ENCODE peak calls at places on chromosomes 11 and 22, in six cellular contexts. One of them, this sample, is unnamed.
A peak's percentile ranks its signal among the peaks of the same experiment; 100 is the strongest.

GRCh38 chr11:43504316-43504950 is 145.7 kb downstream of the TTC17 start:
- DNase-seq in GM10248: peak; percentile 51
- DNase-seq in activated naive CD8-positive, alpha-beta T cell treated with anti-CD3 and anti-CD28 coated beads for 36 hours: no peak
- DNase-seq in RWPE1: peak; percentile 51
- DNase-seq in GM20000: peak; percentile 51
- DNase-seq in adipocyte: peak; percentile 20
- DNase-seq in this sample: no peak

GRCh38 chr11:15547685-15548084 is 433.0 kb downstream of the INSC start:
- DNase-seq in GM10248: no peak
- DNase-seq in activated naive CD8-positive, alpha-beta T cell treated with anti-CD3 and anti-CD28 coated beads for 36 hours: no peak
- DNase-seq in RWPE1: no peak
- DNase-seq in GM20000: no peak
- DNase-seq in adipocyte: no peak
- DNase-seq in this sample: no peak

GRCh38 chr22:23686416-23687024 is 4.3 kb upstream of the RGL4 start:
- DNase-seq in GM10248: no peak
- DNase-seq in activated naive CD8-positive, alpha-beta T cell treated with anti-CD3 and anti-CD28 coated beads for 36 hours: no peak
- DNase-seq in RWPE1: no peak
- DNase-seq in GM20000: no peak
- DNase-seq in adipocyte: no peak
- DNase-seq in this sample: no peak

GRCh38 chr22:37095113-37095512 is 14.4 kb downstream of the TMPRSS6 start:
- DNase-seq in GM10248: no peak
- DNase-seq in activated naive CD8-positive, alpha-beta T cell treated with anti-CD3 and anti-CD28 coated beads for 36 hours: peak; percentile 63
- DNase-seq in RWPE1: no peak
- DNase-seq in GM20000: no peak
- DNase-seq in adipocyte: no peak
- DNase-seq in this sample: no peak

GRCh38 chr11:96543177-96543576 is 153.4 kb downstream of the JRKL start:
- DNase-seq in GM10248: no peak
- DNase-seq in activated naive CD8-positive, alpha-beta T cell treated with anti-CD3 and anti-CD28 coated beads for 36 hours: no peak
- DNase-seq in RWPE1: no peak
- DNase-seq in GM20000: no peak
- DNase-seq in adipocyte: no peak
- DNase-seq in this sample: no peak

GRCh38 chr11:115761348-115761747 is 257.1 kb upstream of the CADM1 start:
- DNase-seq in GM10248: no peak
- DNase-seq in activated naive CD8-positive, alpha-beta T cell treated with anti-CD3 and anti-CD28 coated beads for 36 hours: no peak
- DNase-seq in RWPE1: no peak
- DNase-seq in GM20000: no peak
- DNase-seq in adipocyte: no peak
- DNase-seq in this sample: no peak

GRCh38 chr22:44131989-44132685 is 48.6 kb upstream of the PARVG start:
- DNase-seq in GM10248: no peak
- DNase-seq in activated naive CD8-positive, alpha-beta T cell treated with anti-CD3 and anti-CD28 coated beads for 36 hours: no peak
- DNase-seq in RWPE1: no peak
- DNase-seq in GM20000: no peak
- DNase-seq in adipocyte: no peak
- DNase-seq in this sample: no peak

GRCh38 chr11:78203184-78203583 is 14.5 kb downstream of the USP35 start:
- DNase-seq in GM10248: no peak
- DNase-seq in activated naive CD8-positive, alpha-beta T cell treated with anti-CD3 and anti-CD28 coated beads for 36 hours: no peak
- DNase-seq in RWPE1: no peak
- DNase-seq in GM20000: no peak
- DNase-seq in adipocyte: no peak
- DNase-seq in this sample: no peak

GRCh38 chr11:1825039-1825740 is 9.6 kb upstream of the SYT8 start:
- DNase-seq in GM10248: peak; percentile 78
- DNase-seq in activated naive CD8-positive, alpha-beta T cell treated with anti-CD3 and anti-CD28 coated beads for 36 hours: no peak
- DNase-seq in RWPE1: no peak
- DNase-seq in GM20000: peak; percentile 77
- DNase-seq in adipocyte: no peak
- DNase-seq in this sample: peak; percentile 47

GRCh38 chr11:91261513-91261912 is 963.1 kb upstream of the FAT3 start:
- DNase-seq in GM10248: no peak
- DNase-seq in activated naive CD8-positive, alpha-beta T cell treated with anti-CD3 and anti-CD28 coated beads for 36 hours: no peak
- DNase-seq in RWPE1: no peak
- DNase-seq in GM20000: no peak
- DNase-seq in adipocyte: no peak
- DNase-seq in this sample: no peak

GRCh38 chr22:39151329-39151975 is 1.0 kb downstream of the CBX7 start:
- DNase-seq in GM10248: no peak
- DNase-seq in activated naive CD8-positive, alpha-beta T cell treated with anti-CD3 and anti-CD28 coated beads for 36 hours: no peak
- DNase-seq in RWPE1: no peak
- DNase-seq in GM20000: no peak
- DNase-seq in adipocyte: no peak
- DNase-seq in this sample: no peak

GRCh38 chr11:66841861-66842260 is 1.4 kb upstream of the RCE1 start:
- DNase-seq in GM10248: no peak
- DNase-seq in activated naive CD8-positive, alpha-beta T cell treated with anti-CD3 and anti-CD28 coated beads for 36 hours: no peak
- DNase-seq in RWPE1: no peak
- DNase-seq in GM20000: no peak
- DNase-seq in adipocyte: no peak
- DNase-seq in this sample: no peak

GRCh38 chr22:46150615-46151423 is 493 bp downstream of the PPARA start:
- DNase-seq in GM10248: peak; percentile 74
- DNase-seq in activated naive CD8-positive, alpha-beta T cell treated with anti-CD3 and anti-CD28 coated beads for 36 hours: peak; percentile 69
- DNase-seq in RWPE1: no peak
- DNase-seq in GM20000: peak; percentile 85
- DNase-seq in adipocyte: peak; percentile 57
- DNase-seq in this sample: peak; percentile 56

GRCh38 chr11:56890584-56891305 is 98.0 kb upstream of the OR5AK2 start:
- DNase-seq in GM10248: no peak
- DNase-seq in activated naive CD8-positive, alpha-beta T cell treated with anti-CD3 and anti-CD28 coated beads for 36 hours: no peak
- DNase-seq in RWPE1: no peak
- DNase-seq in GM20000: no peak
- DNase-seq in adipocyte: no peak
- DNase-seq in this sample: no peak

GRCh38 chr11:101612481-101612880 is 28.7 kb upstream of the TRPC6 start:
- DNase-seq in GM10248: no peak
- DNase-seq in activated naive CD8-positive, alpha-beta T cell treated with anti-CD3 and anti-CD28 coated beads for 36 hours: no peak
- DNase-seq in RWPE1: no peak
- DNase-seq in GM20000: no peak
- DNase-seq in adipocyte: no peak
- DNase-seq in this sample: no peak

GRCh38 chr11:30171661-30172060 is 59.2 kb upstream of the FSHB start:
- DNase-seq in GM10248: no peak
- DNase-seq in activated naive CD8-positive, alpha-beta T cell treated with anti-CD3 and anti-CD28 coated beads for 36 hours: no peak
- DNase-seq in RWPE1: no peak
- DNase-seq in GM20000: no peak
- DNase-seq in adipocyte: no peak
- DNase-seq in this sample: no peak

GRCh38 chr11:235180-235997 is 753 bp downstream of the SIRT3 start:
- DNase-seq in GM10248: no peak
- DNase-seq in activated naive CD8-positive, alpha-beta T cell treated with anti-CD3 and anti-CD28 coated beads for 36 hours: no peak
- DNase-seq in RWPE1: peak; percentile 24
- DNase-seq in GM20000: peak; percentile 63
- DNase-seq in adipocyte: no peak
- DNase-seq in this sample: no peak

GRCh38 chr22:49271369-49271727 is 556.3 kb downstream of the BRD1 start:
- DNase-seq in GM10248: no peak
- DNase-seq in activated naive CD8-positive, alpha-beta T cell treated with anti-CD3 and anti-CD28 coated beads for 36 hours: no peak
- DNase-seq in RWPE1: no peak
- DNase-seq in GM20000: no peak
- DNase-seq in adipocyte: no peak
- DNase-seq in this sample: no peak

GRCh38 chr22:21837184-21837979 is 30.1 kb downstream of the MAPK1 start:
- DNase-seq in GM10248: no peak
- DNase-seq in activated naive CD8-positive, alpha-beta T cell treated with anti-CD3 and anti-CD28 coated beads for 36 hours: no peak
- DNase-seq in RWPE1: peak; percentile 51
- DNase-seq in GM20000: no peak
- DNase-seq in adipocyte: peak; percentile 83
- DNase-seq in this sample: no peak

GRCh38 chr22:27911329-27911728 is 7.7 kb downstream of the PITPNB start:
- DNase-seq in GM10248: no peak
- DNase-seq in activated naive CD8-positive, alpha-beta T cell treated with anti-CD3 and anti-CD28 coated beads for 36 hours: no peak
- DNase-seq in RWPE1: no peak
- DNase-seq in GM20000: no peak
- DNase-seq in adipocyte: no peak
- DNase-seq in this sample: no peak

GRCh38 chr11:121933694-121934093 is 182.3 kb downstream of the BLID start:
- DNase-seq in GM10248: no peak
- DNase-seq in activated naive CD8-positive, alpha-beta T cell treated with anti-CD3 and anti-CD28 coated beads for 36 hours: no peak
- DNase-seq in RWPE1: peak; percentile 17
- DNase-seq in GM20000: no peak
- DNase-seq in adipocyte: peak; percentile 40
- DNase-seq in this sample: no peak

GRCh38 chr22:31253949-31254348 is 38.3 kb downstream of the PIK3IP1 start:
- DNase-seq in GM10248: no peak
- DNase-seq in activated naive CD8-positive, alpha-beta T cell treated with anti-CD3 and anti-CD28 coated beads for 36 hours: no peak
- DNase-seq in RWPE1: peak; percentile 90
- DNase-seq in GM20000: no peak
- DNase-seq in adipocyte: no peak
- DNase-seq in this sample: no peak

GRCh38 chr11:134532176-134532920 is 120.3 kb upstream of the B3GAT1 start:
- DNase-seq in GM10248: no peak
- DNase-seq in activated naive CD8-positive, alpha-beta T cell treated with anti-CD3 and anti-CD28 coated beads for 36 hours: no peak
- DNase-seq in RWPE1: no peak
- DNase-seq in GM20000: no peak
- DNase-seq in adipocyte: no peak
- DNase-seq in this sample: no peak

GRCh38 chr22:48902001-48902869 is 925.4 kb downstream of the BRD1 start:
- DNase-seq in GM10248: no peak
- DNase-seq in activated naive CD8-positive, alpha-beta T cell treated with anti-CD3 and anti-CD28 coated beads for 36 hours: no peak
- DNase-seq in RWPE1: no peak
- DNase-seq in GM20000: no peak
- DNase-seq in adipocyte: no peak
- DNase-seq in this sample: no peak